ENCODE peak calls at places on chromosomes 4 and X, in nine cellular contexts. T, L, R, S, E, J, Y, D and Z are unnamed samples.

GRCh38 chr4:133812236-133812635 is 389.4 kb downstream of the PABPC4L start:
- DNase-seq in J (no peak), L (no peak), R (no peak), Y (no peak), S (no peak), E (no peak), D (no peak), T (no peak), Z (no peak)

GRCh38 chrX:110394653-110395052 is 36.0 kb downstream of the RTL9 start:
- DNase-seq in E (no peak), J (peak), L (peak), Y (no peak), S (no peak), T (no peak), R (no peak), D (no peak), Z (no peak)

GRCh38 chr4:171390626-171391025 is 422.6 kb upstream of the GALNTL6 start:
- DNase-seq in S (no peak), E (no peak), J (no peak), R (no peak), Y (no peak), D (no peak), T (no peak), L (no peak), Z (no peak)

GRCh38 chrX:153538424-153538823 is 21.0 kb downstream of the ATP2B3 start:
- DNase-seq in S (no peak), L (no peak), T (no peak), J (no peak), D (no peak), R (no peak), E (no peak), Y (no peak), Z (no peak)

GRCh38 chr4:179941911-179942310 is 2301.3 kb upstream of the TENM3 start:
- DNase-seq in T (no peak), E (no peak), R (no peak), S (no peak), L (no peak), J (no peak), Y (no peak), D (no peak), Z (no peak)

GRCh38 chr4:172007889-172008288 is 194.7 kb downstream of the GALNTL6 start:
- DNase-seq in D (no peak), Y (no peak), L (no peak), J (no peak), T (no peak), S (no peak), R (no peak), E (no peak), Z (no peak)

GRCh38 chrX:13669246-13669689 is 16.3 kb downstream of the TCEANC start:
- DNase-seq in R (no peak), L (peak), D (peak), J (peak), E (peak), T (no peak), S (peak), Y (no peak), Z (no peak)

GRCh38 chrX:41029332-41029731 is 55.9 kb upstream of the USP9X start:
- DNase-seq in L (no peak), Y (no peak), E (peak), T (no peak), D (no peak), J (no peak), S (no peak), R (no peak), Z (no peak)

GRCh38 chr4:168540865-168541607 is 44.2 kb downstream of the PALLD start:
- DNase-seq in R (no peak), T (no peak), S (no peak), E (no peak), J (no peak), L (no peak), D (no peak), Y (no peak), Z (no peak)

GRCh38 chr4:184856277-184856609 is 30.5 kb upstream of the ACSL1 start:
- DNase-seq in E (no peak), T (no peak), J (no peak), S (no peak), R (no peak), Y (no peak), L (no peak), D (no peak), Z (no peak)

GRCh38 chr4:101961144-101961543 is 170.6 kb downstream of the BANK1 start:
- DNase-seq in L (no peak), J (no peak), Y (no peak), D (no peak), S (no peak), R (no peak), T (peak), E (no peak), Z (no peak)

GRCh38 chr4:153362184-153362583 is 17.7 kb downstream of the MND1 start:
- DNase-seq in Y (no peak), L (no peak), D (no peak), R (no peak), T (no peak), S (no peak), J (no peak), E (no peak), Z (no peak)

GRCh38 chr4:31649878-31650277 is 929.7 kb downstream of the PCDH7 start:
- DNase-seq in R (no peak), Y (no peak), J (no peak), T (no peak), S (no peak), E (no peak), D (no peak), L (no peak), Z (no peak)

GRCh38 chr4:148778980-148779675 is 336.9 kb upstream of the NR3C2 start:
- DNase-seq in E (no peak), D (no peak), R (no peak), T (no peak), S (no peak), Y (no peak), L (no peak), J (no peak), Z (no peak)

GRCh38 chrX:100905620-100906019 is 23.1 kb downstream of the XKRX start:
- DNase-seq in Y (no peak), L (no peak), E (no peak), J (no peak), S (no peak), R (no peak), D (no peak), T (no peak), Z (no peak)